ENCODE peak calls at places on chromosomes 2 and 18, in five cellular contexts. W is PC-3, O is H9, M is OCI-LY7, Y is hepatocyte. F is an unnamed sample. For H3K4me1, the result is how much of the 10 kb centered on the place peaks cover.

GRCh38 chr2:100244881-100245605 is 77.3 kb downstream of the LONRF2 start:
- DNase-seq in W (peak), O (no peak), M (no peak), Y (no peak), F (no peak)

GRCh38 chr2:222862068-222862914 is 1.5 kb downstream of the ACSL3 start:
- DNase-seq in W (peak), O (no peak), M (peak), Y (peak), F (no peak)

GRCh38 chr2:223643310-223643709 is 41.1 kb upstream of the SCG2 start:
- DNase-seq in W (no peak), O (no peak), M (no peak), Y (no peak), F (no peak)

GRCh38 chr2:98476192-98476868 is 31.7 kb downstream of the INPP4A start:
- DNase-seq in W (peak), O (no peak), M (no peak), Y (no peak), F (no peak)

GRCh38 chr2:23993736-23994269 is 16.1 kb upstream of the MFSD2B start:
- DNase-seq in W (no peak), O (no peak), M (no peak), Y (no peak), F (no peak)

GRCh38 chr18:35155403-35156117 is 85.3 kb upstream of the ZNF397 start:
- DNase-seq in W (no peak), O (no peak), M (no peak), Y (no peak), F (no peak)

GRCh38 chr2:240714747-240715725 is 23.4 kb downstream of the AQP12A start:
- DNase-seq in W (no peak), O (no peak), M (no peak), Y (no peak), F (no peak)

GRCh38 chr2:43225093-43225787 is 1.2 kb downstream of the ZFP36L2 start:
- DNase-seq in W (peak), O (peak), M (peak), Y (peak), F (peak)

GRCh38 chr2:162929571-162929970 is 91.0 kb upstream of the KCNH7 start:
- DNase-seq in W (no peak), O (no peak), M (no peak), Y (no peak), F (no peak)

GRCh38 chr2:64627860-64628841 is 25.6 kb downstream of the SERTAD2 start:
- DNase-seq in W (no peak), O (no peak), M (no peak), Y (no peak), F (no peak)
- TF ChIP-seq CTCF in W (no peak), O (no peak), M (no peak), Y (no peak), F (no peak)

GRCh38 chr2:214876815-214877214 is 67.3 kb upstream of the BARD1 start:
- DNase-seq in W (no peak), O (no peak), M (no peak), Y (peak), F (no peak)

DNA sequence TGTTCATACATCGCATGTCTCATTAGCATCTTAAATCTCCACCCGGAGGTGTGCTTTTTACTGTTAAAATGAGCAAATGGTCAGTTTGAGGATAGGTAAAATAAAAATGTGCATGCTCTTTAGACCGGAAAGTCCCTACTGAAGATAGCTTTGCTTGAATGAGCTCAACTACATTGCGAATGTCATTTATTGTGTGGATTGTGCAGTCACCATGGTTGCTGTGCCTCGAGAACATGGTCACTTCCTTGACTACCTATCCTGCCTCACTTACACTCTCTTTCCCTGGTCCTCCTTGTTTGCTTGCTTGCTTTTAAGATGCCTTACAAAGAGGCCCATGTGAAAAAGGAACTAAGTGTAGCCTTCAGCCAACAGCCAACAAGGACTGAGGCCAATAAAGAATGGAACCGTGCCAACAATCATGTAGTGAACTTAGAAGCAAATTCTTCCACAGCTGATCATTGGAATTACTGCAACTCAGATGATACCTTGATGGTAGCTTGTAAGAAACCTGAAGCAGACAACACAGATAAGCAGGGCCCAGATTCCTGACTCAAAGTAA is 72.2 kb upstream of the BARD1 start:
- DNase-seq in W (no peak), O (no peak), M (no peak), Y (peak), F (no peak)
- H3K4me1 ChIP-seq in W (under half), O (under half), M (under half), Y (under half), F (under half)

DNA sequence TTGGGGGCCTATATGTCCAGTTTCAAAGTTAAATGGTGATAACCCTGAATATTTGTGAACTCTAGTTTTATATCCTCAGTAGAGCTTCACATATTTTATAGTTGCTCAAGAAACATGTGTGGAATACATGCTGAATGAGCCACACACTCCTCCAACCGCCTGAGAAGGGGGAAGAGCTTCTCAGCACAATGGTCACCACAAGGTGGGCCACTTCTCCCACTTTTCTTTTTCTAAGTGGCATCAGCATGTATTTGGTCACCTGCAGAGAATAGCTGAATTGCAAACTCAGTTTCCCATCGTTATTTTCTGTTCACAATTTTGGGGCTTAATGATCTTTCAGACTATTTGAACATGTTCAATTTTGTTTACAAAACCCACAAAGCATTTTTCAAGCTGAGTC is 340.5 kb downstream of the PARD3B start:
- DNase-seq in W (no peak), O (no peak), M (no peak), Y (no peak), F (no peak)
- TF ChIP-seq CTCF in W (no peak), O (peak), M (no peak), Y (peak), F (no peak)

DNA sequence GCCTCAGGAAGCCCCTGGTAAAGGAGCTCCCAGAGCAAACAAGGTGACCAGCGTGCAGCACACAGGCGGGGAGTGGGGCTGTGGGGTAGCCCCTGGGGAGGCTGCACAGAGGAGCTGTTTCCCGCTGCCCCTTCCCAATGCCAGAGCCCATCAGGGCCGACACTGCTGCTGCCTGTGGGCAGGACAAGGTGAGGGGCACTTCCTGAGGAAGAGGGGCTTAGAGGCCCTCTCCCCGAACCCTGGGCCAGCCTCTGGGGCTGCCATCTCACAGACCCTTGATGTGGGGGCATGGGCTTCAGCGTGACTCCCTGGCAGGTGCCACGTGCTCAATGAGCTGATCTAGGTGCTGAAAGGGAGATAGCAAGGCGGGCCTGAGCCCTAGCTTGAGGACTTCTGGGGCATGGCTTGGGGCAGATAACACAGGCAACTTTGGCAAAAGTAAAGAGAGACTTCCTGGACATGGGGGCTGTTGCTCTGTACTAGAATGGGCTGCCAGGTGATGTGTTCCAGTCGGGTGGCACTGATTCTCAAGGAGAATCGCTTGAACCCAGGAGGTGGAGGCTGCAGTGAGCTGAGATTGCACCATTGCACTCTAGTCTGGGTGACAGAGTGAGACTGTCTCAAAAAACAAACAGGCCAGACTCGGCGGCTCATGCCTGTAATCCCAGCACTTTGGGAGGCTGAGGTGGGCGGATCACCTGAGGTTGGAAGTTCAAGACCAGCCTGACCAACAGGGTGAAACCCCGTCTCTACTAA is 9.9 kb upstream of the KLF11 start:
- DNase-seq in W (no peak), O (no peak), M (no peak), Y (no peak), F (no peak)
- H3K4me1 ChIP-seq in W (under half), O (under half), M (under half), Y (under half), F (half or more)

DNA sequence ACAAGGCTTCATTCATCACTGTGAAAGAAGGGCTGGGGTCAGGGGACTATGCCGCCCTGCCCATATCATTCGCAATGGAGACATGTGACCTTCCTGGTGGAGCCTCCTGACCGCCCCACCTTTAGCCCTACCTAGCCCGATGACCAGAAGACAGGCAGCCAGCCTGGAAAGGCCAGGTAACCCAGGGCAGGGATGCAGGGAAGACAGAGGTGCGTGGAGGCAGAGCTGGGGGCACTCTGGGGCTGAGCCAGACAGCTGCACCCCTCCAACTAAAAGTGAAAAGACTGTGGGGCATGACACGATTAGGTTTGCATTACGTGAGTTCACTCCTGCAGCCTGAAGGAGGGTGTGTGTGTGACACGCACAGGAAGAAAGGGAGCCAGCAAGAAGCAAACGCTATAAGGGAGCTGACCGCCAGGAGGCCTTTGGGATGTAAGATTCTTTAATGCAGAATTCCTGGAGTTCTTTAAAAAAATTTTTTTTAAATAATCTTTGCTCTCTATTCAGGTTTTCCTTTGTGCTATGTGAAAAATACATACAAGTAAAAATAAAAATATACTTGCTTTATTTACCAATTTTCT is 3.7 kb upstream of the HES6 start:
- DNase-seq in W (no peak), O (peak), M (no peak), Y (no peak), F (no peak)
- TF ChIP-seq CTCF in W (no peak), O (peak), M (no peak), Y (no peak), F (no peak)

GRCh38 chr2:45651415-45652089 is at the start of gene PRKCE:
- DNase-seq in W (peak), O (peak), M (peak), Y (peak), F (peak)

GRCh38 chr2:45653125-45653524 is 1.6 kb downstream of the PRKCE start:
- DNase-seq in W (no peak), O (no peak), M (no peak), Y (no peak), F (no peak)

GRCh38 chr2:45653584-45653983 is 2.1 kb downstream of the PRKCE start:
- DNase-seq in W (no peak), O (no peak), M (no peak), Y (no peak), F (no peak)

GRCh38 chr2:45650851-45651414 is 542 bp upstream of the PRKCE start:
- DNase-seq in W (peak), O (peak), M (peak), Y (peak), F (peak)

GRCh38 chr2:45652090-45653050 is 895 bp downstream of the PRKCE start:
- DNase-seq in W (peak), O (peak), M (peak), Y (peak), F (peak)
- H3K4me1 ChIP-seq in W (under half), O (under half), M (under half), Y (under half), F (under half)

F was measured in left lung.